ENCODE peak calls at places on chromosomes 3 and 15, in nine cellular contexts. Q is AG09309, M is psoas muscle, E is lower lobe of right lung, I is astrocyte, J is ovary, C is heart left ventricle, F is left lung, U is astrocyte of the spinal cord. T is an unnamed sample.

GRCh38 chr3:167958141-167958540 is 137.6 kb downstream of the GOLIM4 start:
- DNase-seq in M (no peak), I (peak), F (no peak), Q (no peak), U (no peak), C (no peak), J (no peak), E (no peak), T (no peak)

GRCh38 chr3:61808526-61808925 is 247.2 kb downstream of the PTPRG start:
- DNase-seq in J (peak), F (no peak), Q (no peak), I (no peak), U (no peak), E (no peak), M (no peak), C (peak), T (peak)

GRCh38 chr3:43950775-43951174 is 260.0 kb downstream of the ABHD5 start:
- DNase-seq in Q (no peak), J (no peak), E (no peak), C (no peak), F (no peak), I (no peak), M (no peak), U (no peak), T (no peak)

GRCh38 chr3:70090322-70090913 is 90.9 kb downstream of the SAMMSON start:
- DNase-seq in J (no peak), Q (no peak), U (peak), I (no peak), M (no peak), F (no peak), E (no peak), C (no peak), T (peak)

GRCh38 chr3:175857666-175858270 is 998.6 kb downstream of the NAALADL2 start:
- DNase-seq in E (no peak), M (no peak), Q (no peak), I (peak), U (no peak), F (no peak), J (no peak), C (no peak), T (no peak)

GRCh38 chr15:47603026-47603425 is 114.3 kb upstream of the SEMA6D start:
- DNase-seq in F (no peak), M (no peak), U (no peak), Q (no peak), E (no peak), I (no peak), J (no peak), C (no peak), T (peak)

GRCh38 chr15:82536409-82537350 is 3.6 kb downstream of the RPS17 start:
- DNase-seq in U (no peak), C (no peak), J (no peak), F (no peak), E (no peak), Q (no peak), I (no peak), M (no peak), T (no peak)

GRCh38 chr15:36449662-36450145 is 129.7 kb upstream of the CDIN1 start:
- DNase-seq in U (peak), F (no peak), E (no peak), J (no peak), C (no peak), I (no peak), M (no peak), Q (no peak), T (no peak)

GRCh38 chr3:46846624-46847542 is 16.4 kb downstream of the MYL3 start:
- DNase-seq in U (no peak), M (peak), F (peak), J (no peak), I (no peak), C (no peak), Q (no peak), E (no peak), T (no peak)

GRCh38 chr3:48248095-48248863 is 7.4 kb downstream of the ZNF589 start:
- DNase-seq in F (no peak), C (no peak), M (no peak), I (no peak), J (no peak), Q (peak), E (no peak), U (no peak), T (no peak)

GRCh38 chr15:61528590-61528929 is 299.5 kb upstream of the RORA start:
- DNase-seq in U (no peak), F (no peak), M (no peak), J (no peak), Q (no peak), I (no peak), C (no peak), E (no peak), T (no peak)

GRCh38 chr3:176490357-176490756 is 706.9 kb downstream of the TBL1XR1 start:
- DNase-seq in I (no peak), Q (no peak), J (no peak), M (no peak), C (no peak), E (no peak), F (no peak), U (no peak), T (no peak)

GRCh38 chr3:42450567-42450966 is 40.2 kb upstream of the LYZL4 start:
- DNase-seq in I (no peak), C (no peak), J (no peak), Q (no peak), F (no peak), U (no peak), E (no peak), M (no peak), T (no peak)

GRCh38 chr3:71299160-71299559 is 284.4 kb downstream of the FOXP1 start:
- DNase-seq in J (no peak), I (no peak), U (no peak), M (no peak), E (no peak), C (no peak), F (no peak), Q (no peak), T (no peak)

GRCh38 chr15:80976851-80977250 is 12.8 kb downstream of the MESD start:
- DNase-seq in I (no peak), Q (no peak), C (no peak), M (no peak), J (no peak), E (no peak), F (no peak), U (no peak), T (no peak)

GRCh38 chr15:81330351-81331085 is 6.6 kb upstream of the STARD5 start:
- DNase-seq in Q (no peak), E (no peak), C (no peak), F (no peak), M (no peak), J (no peak), U (no peak), I (no peak), T (no peak)

GRCh38 chr15:76346666-76347506 is 10.3 kb downstream of the ISL2 start:
- DNase-seq in C (no peak), U (no peak), I (no peak), Q (no peak), M (no peak), F (no peak), J (no peak), E (no peak), T (peak)
- H3K4me3 ChIP-seq in C (peak), U (no peak), I (peak), Q (peak), M (peak), F (peak), J (peak), E (peak), T (peak)

GRCh38 chr3:3631114-3631513 is 168.1 kb upstream of the LRRN1 start:
- DNase-seq in U (no peak), Q (no peak), C (no peak), F (no peak), I (peak), E (no peak), M (no peak), J (no peak), T (no peak)
- TF ChIP-seq CTCF in U (no peak), Q (no peak), C (no peak), F (no peak), I (no peak), E (no peak), M (no peak), J (no peak), T (no peak)

DNA sequence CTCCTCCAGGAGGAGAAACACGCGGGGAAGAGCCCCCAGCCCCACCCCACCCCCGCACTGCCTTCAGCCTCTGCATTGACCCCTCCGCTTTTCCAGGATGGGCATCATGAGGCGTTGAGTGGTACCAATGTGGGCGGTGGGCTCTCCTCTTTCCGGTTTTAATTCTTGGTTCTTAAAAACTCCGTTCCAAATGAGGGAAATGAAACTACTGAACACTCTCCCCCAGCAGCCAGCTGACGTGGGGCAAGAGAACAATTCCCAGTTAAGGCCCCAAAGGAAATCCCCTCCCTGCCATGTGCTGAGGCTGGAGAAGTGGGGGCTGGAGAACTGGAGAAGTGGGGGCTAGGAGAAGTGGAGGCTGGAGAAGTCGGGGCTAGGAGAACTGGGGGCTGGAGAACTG is 5.3 kb upstream of the NRROS start:
- DNase-seq in J (no peak), C (no peak), M (no peak), U (no peak), Q (no peak), I (no peak), E (no peak), F (peak), T (no peak)
- H3K4me3 ChIP-seq in J (no peak), C (no peak), M (no peak), U (no peak), Q (no peak), I (no peak), E (no peak), F (no peak), T (no peak)

GRCh38 chr3:188037116-188037718 is 116.7 kb upstream of the LPP start:
- DNase-seq in U (peak), E (no peak), M (no peak), F (no peak), C (peak), J (no peak), Q (no peak), I (peak), T (peak)
- TF ChIP-seq CTCF in U (peak), E (peak), M (peak), F (no peak), C (peak), J (peak), Q (peak), I (peak), T (peak)

DNA sequence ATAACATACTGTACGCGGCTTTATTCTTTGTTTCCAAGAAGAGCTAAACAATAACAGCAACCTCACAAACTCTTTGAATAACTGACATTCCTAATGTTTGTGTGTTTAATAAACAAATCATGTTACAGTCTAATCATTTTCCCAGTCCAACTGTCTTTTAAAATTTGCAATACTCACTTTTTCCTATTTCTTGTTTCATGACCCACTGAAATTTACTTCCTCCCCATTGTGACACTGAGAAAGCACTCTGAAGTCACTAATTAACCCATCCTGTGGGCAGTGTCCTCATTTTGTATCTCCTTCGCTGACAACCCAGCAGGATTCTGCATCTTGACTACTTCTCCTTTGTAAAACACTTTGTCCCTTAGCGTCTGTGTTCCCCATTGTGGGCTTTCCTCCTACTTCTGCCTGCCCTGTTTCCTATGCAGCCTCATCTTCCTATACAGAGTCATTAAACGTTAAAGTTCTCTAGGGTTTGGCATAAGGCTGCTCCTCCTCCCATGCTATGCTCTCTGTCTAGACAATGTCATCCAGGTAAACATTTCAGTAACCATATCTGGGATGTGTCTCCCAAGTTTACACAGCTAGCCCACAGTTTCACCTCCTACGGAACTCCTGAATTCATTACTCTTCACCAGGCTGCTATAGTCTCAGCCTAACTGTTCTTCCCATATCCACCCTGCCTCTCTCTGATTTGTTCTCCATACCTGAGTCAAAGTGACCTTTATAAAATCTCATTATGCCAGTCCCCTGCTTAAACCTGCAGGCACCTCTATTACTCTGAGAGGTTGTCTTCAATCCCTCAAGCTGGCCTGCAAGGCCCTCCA is 148.9 kb downstream of the GREM1 start:
- DNase-seq in E (no peak), Q (no peak), I (no peak), M (no peak), U (no peak), F (no peak), C (no peak), J (no peak), T (no peak)
- H3K4me3 ChIP-seq in E (no peak), Q (no peak), I (no peak), M (no peak), U (no peak), F (no peak), C (no peak), J (no peak), T (no peak)

GRCh38 chr3:56075089-56075488 is 393.2 kb downstream of the ERC2 start:
- DNase-seq in I (no peak), U (no peak), J (no peak), C (no peak), Q (no peak), E (no peak), M (no peak), F (no peak), T (no peak)
- TF ChIP-seq CTCF in I (no peak), U (no peak), J (no peak), C (no peak), Q (no peak), E (no peak), M (no peak), F (no peak), T (no peak)

GRCh38 chr3:194203482-194204035 is 67.6 kb downstream of the HES1 start:
- DNase-seq in J (no peak), E (no peak), F (no peak), M (no peak), Q (no peak), I (no peak), C (no peak), U (no peak), T (no peak)

GRCh38 chr3:194201953-194202666 is 66.2 kb downstream of the HES1 start:
- DNase-seq in U (no peak), J (no peak), F (no peak), M (no peak), Q (no peak), I (no peak), C (no peak), E (no peak), T (no peak)

GRCh38 chr3:194205675-194206133 is 69.8 kb downstream of the HES1 start:
- DNase-seq in C (no peak), Q (no peak), F (peak), J (no peak), U (peak), M (no peak), E (peak), I (peak), T (no peak)

GRCh38 chr3:194204793-194205065 is 68.8 kb downstream of the HES1 start:
- DNase-seq in J (no peak), F (no peak), M (no peak), Q (no peak), E (no peak), I (no peak), U (no peak), C (no peak), T (no peak)

GRCh38 chr3:194204036-194204792 is 68.3 kb downstream of the HES1 start:
- DNase-seq in M (no peak), F (no peak), I (no peak), C (no peak), U (no peak), E (peak), Q (no peak), J (peak), T (no peak)
- H3K4me3 ChIP-seq in M (peak), F (peak), I (peak), C (no peak), U (peak), E (peak), Q (no peak), J (peak), T (no peak)